ENCODE peak calls at places on chromosomes 2 and 18, in four cellular contexts. D, A, Q and V are unnamed samples.
A peak's percentile ranks its signal among the peaks of the same experiment; 100 is the strongest.

GRCh38 chr2:71601136-71602114 is 148.1 kb downstream of the DYSF start:
- DNase-seq in Q (no peak), D (no peak), A (no peak), V (no peak)

GRCh38 chr2:234958746-234959395 is 7.1 kb downstream of the SH3BP4 start:
- DNase-seq in A (no peak), Q (no peak), D (no peak), V (no peak)

GRCh38 chr2:169860149-169860548 is 32.9 kb downstream of the UBR3 start:
- DNase-seq in A (no peak), Q (no peak), D (no peak), V (no peak)

GRCh38 chr2:235900631-235901030 is 267.6 kb downstream of the GBX2 start:
- DNase-seq in Q (no peak), D (no peak), A (no peak), V (no peak)

GRCh38 chr18:47247036-47247832 is 4.2 kb downstream of the SKOR2 start:
- DNase-seq in D (peak; percentile 71), A (no peak), Q (no peak), V (no peak)

GRCh38 chr2:99031481-99031880 is 95.5 kb upstream of the CRACDL start:
- DNase-seq in A (no peak), D (peak; percentile 39), Q (no peak), V (no peak)

GRCh38 chr2:68251187-68251854 is 1.0 kb downstream of the PPP3R1 start:
- DNase-seq in A (peak; percentile 84), Q (peak; percentile 61), D (peak; percentile 63), V (peak; percentile 64)

GRCh38 chr2:11560806-11561205 is 27.0 kb downstream of the GREB1 start:
- DNase-seq in Q (no peak), A (no peak), D (no peak), V (no peak)

GRCh38 chr2:165568361-165568760 is 98.9 kb downstream of the CSRNP3 start:
- DNase-seq in Q (no peak), A (no peak), D (no peak), V (no peak)

GRCh38 chr2:107411267-107411666 is 415.4 kb upstream of the RGPD4 start:
- DNase-seq in Q (no peak), D (no peak), A (no peak), V (no peak)

GRCh38 chr2:239177325-239177724 is 223.5 kb downstream of the HDAC4 start:
- DNase-seq in A (no peak), Q (no peak), D (no peak), V (no peak)

GRCh38 chr2:224308267-224308911 is 93.5 kb downstream of the FAM124B start:
- DNase-seq in A (no peak), Q (no peak), D (no peak), V (peak; percentile 23)

GRCh38 chr2:219559156-219559915 is 12.0 kb downstream of the OBSL1 start:
- DNase-seq in D (no peak), Q (no peak), A (no peak), V (no peak)

GRCh38 chr2:99710720-99711612 is 221.1 kb upstream of the REV1 start:
- DNase-seq in A (no peak), D (no peak), Q (no peak), V (no peak)

DNA sequence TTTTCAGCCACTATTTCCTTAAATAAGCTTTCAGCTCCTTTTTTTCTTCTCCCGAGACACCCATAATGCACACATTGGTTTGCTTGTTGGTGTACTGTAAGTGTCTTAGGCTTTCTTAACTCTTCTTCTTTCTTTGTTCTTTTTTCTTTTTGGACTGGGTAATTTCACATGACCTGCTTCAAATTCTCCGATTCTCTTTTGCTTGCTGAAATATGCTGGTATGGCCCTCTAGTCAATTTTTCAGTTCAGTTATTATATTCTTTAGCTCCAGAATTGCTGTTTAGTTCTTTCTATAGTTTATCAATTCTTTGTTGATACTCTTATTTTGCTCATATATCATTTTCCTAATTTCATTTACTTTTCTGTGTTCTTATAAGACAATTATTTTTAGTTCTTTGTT is 15.3 kb downstream of the FASTKD2 start:
- DNase-seq in D (no peak), Q (no peak), A (no peak), V (no peak)
- TF ChIP-seq ETV6 in D (no peak), Q (no peak), A (no peak), V (no peak)

GRCh38 chr2:127027715-127028114 is 79.2 kb downstream of the BIN1 start:
- DNase-seq in D (no peak), Q (no peak), A (no peak), V (no peak)

GRCh38 chr2:127023504-127023903 is 83.5 kb downstream of the BIN1 start:
- DNase-seq in Q (no peak), A (no peak), D (no peak), V (no peak)

GRCh38 chr2:127022817-127023216 is 84.1 kb downstream of the BIN1 start:
- DNase-seq in Q (no peak), D (no peak), A (no peak), V (no peak)

GRCh38 chr2:127024769-127025356 is 82.1 kb downstream of the BIN1 start:
- DNase-seq in Q (no peak), D (peak; percentile 79), A (no peak), V (no peak)

DNA sequence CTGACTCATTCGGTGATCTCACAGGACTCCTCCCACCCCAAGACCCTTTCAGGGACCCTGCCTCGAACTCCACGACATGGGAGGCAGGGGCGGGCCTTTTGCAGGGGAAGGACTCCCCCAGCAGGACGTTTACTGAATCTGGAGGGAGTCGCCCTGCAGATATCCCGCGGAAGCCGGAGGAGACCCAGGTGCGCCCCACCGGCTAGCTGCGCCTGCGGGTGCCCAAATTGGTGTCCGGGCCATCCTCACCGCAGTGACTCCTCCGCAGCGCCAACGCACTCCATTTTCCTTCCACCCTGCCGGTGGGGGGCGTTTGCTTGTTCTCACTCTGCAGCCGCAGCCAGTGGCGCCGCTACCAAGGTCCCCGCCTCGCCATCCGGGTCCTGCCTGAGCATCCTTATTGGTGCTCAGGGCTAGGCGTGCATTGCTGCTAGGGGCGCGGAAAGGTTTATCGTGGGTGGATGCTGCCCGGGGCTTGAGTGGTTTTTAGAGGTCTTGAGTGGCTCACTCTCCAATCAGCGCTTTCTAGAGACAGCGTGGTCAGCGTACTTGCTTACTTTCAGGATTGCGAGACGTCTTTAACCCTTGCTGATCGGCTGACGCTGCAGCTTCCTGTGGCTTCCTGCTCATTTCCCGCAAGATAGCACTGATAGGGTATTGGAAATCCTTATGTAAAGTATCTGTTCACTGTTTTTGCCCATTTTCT is 81.4 kb downstream of the BIN1 start:
- DNase-seq in D (peak; percentile 83), Q (no peak), A (no peak), V (no peak)
- TF ChIP-seq ETV6 in D (peak; percentile 70), Q (no peak), A (no peak), V (no peak)

DNA sequence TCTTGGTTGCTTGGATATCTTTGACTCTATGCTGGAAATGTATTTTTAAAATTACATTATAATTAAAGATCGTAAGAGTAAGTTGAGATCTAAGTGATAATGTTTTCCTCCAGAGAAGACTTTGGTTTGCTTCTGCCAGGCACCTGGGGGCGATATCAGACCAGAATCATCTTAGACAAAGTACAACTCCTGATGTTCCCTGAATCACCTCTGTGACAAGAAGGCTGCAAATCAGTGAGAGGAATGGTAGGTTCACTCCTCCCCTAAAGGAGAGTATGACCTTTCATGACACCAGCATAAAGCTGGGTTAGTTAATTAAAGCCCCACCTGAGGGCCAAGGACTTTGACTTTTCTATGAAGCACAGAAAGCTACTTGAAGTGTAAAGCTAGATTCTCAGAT is 114.4 kb upstream of the DTNA start:
- DNase-seq in Q (no peak), D (peak; percentile 34), A (peak; percentile 20), V (no peak)
- TF ChIP-seq ETV6 in Q (no peak), D (no peak), A (no peak), V (no peak)

GRCh38 chr2:120805590-120805989 is 69.9 kb downstream of the GLI2 start:
- DNase-seq in D (no peak), A (no peak), Q (no peak), V (no peak)
- TF ChIP-seq ETV6 in D (no peak), A (no peak), Q (no peak), V (no peak)

GRCh38 chr2:205361272-205361671 is 321.0 kb upstream of the NRP2 start:
- DNase-seq in A (no peak), D (no peak), Q (no peak), V (no peak)
- TF ChIP-seq ETV6 in A (no peak), D (no peak), Q (no peak), V (no peak)

GRCh38 chr18:9952633-9953416 is 39.0 kb downstream of the VAPA start:
- DNase-seq in Q (peak; percentile 45), A (no peak), D (no peak), V (no peak)
- TF ChIP-seq ETV6 in Q (no peak), A (no peak), D (no peak), V (no peak)

DNA sequence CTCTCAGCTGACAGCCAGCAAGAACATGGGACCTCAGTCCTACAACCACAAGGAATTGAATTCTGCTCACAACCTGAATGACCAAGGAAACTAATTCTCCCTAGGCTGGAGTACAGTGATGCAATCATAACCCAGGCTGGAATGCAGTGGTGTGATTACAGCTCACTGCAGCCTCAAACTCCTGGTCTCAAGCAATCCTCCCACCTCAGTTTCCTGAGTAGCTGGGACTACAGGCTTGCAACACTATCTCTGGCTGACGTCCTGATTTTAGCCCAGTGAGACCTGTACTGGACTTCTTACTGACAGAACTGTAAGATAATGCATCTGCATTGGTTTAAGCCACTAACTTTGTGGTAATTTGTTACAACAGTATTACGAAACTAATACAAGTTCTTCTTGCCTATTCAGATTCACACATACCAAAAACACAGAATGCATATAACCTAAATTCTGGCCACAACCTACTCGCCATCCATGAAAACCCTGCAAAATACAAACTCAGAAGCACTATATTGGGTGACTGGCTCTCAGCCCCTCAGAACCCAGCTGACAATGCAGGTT is 9.6 kb upstream of the KDSR start:
- DNase-seq in A (no peak), Q (no peak), D (no peak), V (no peak)
- TF ChIP-seq ETV6 in A (no peak), Q (no peak), D (no peak), V (no peak)

GRCh38 chr2:75079575-75079974 is 119.7 kb downstream of the TACR1 start:
- DNase-seq in Q (no peak), A (no peak), D (no peak), V (no peak)
- TF ChIP-seq ETV6 in Q (no peak), A (no peak), D (no peak), V (no peak)

DNA sequence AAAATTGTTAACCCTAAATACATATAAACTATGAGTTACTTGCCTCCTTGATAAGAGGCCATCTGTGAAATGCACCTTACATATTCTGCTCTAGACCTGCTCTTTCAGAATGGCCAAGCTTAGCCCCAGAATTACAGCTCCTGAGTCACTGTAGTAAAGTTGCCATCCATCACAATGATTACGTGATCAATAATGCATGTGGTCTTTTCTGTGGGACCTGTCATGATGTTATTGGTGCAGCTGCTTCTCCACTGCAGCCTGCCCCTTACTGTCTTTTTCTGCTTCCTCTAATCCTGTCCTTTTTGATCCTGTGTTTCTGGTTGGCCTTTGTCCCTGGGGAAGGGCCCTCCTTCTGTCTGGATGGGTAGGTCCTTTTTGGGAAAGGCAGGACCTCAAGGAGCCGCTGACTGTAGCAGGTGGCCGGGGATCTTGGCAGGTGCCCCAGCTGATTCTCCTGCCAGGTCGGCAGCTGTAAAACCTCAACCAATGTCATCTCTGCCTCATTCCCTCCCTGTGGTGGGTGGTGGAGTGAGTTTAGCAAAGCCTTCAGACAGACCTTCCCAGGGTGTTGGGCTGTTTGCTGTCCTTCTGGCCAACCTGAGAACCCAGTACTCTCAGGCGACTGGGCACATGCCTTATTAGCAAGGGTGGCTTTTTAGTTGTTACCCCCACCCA is 126.2 kb upstream of the EML6 start:
- DNase-seq in D (no peak), A (no peak), Q (no peak), V (no peak)
- TF ChIP-seq ETV6 in D (no peak), A (no peak), Q (no peak), V (no peak)

GRCh38 chr2:73197579-73197978 is 4.8 kb upstream of the NOTO start:
- DNase-seq in D (no peak), A (no peak), Q (no peak), V (no peak)
- TF ChIP-seq ETV6 in D (no peak), A (no peak), Q (no peak), V (no peak)